ENCODE peak calls at places on chromosome 20, in seven cellular contexts. One of them, this sample, is unnamed.

GRCh38 chr20:6468751-6469150 is 298.7 kb upstream of the BMP2 start:
- DNase-seq in HepG2: no peak
- DNase-seq in H1: no peak
- DNase-seq in K562: no peak
- DNase-seq in GM12892: no peak
- DNase-seq in GM12878: no peak
- DNase-seq in SK-N-SH: no peak
- DNase-seq in this sample: no peak

GRCh38 chr20:57481281-57481711 is 43.6 kb downstream of the CTCFL start:
- DNase-seq in HepG2: no peak
- DNase-seq in H1: no peak
- DNase-seq in K562: no peak
- DNase-seq in GM12892: no peak
- DNase-seq in GM12878: no peak
- DNase-seq in SK-N-SH: no peak
- DNase-seq in this sample: no peak

GRCh38 chr20:341682-342081 is 5.2 kb upstream of the NRSN2 start:
- DNase-seq in HepG2: peak
- DNase-seq in H1: no peak
- DNase-seq in K562: peak
- DNase-seq in GM12892: no peak
- DNase-seq in GM12878: no peak
- DNase-seq in SK-N-SH: no peak
- DNase-seq in this sample: no peak

GRCh38 chr20:3168079-3168828 is 5.1 kb downstream of the LZTS3 start:
- DNase-seq in HepG2: peak
- DNase-seq in H1: peak
- DNase-seq in K562: peak
- DNase-seq in GM12892: peak
- DNase-seq in GM12878: no peak
- DNase-seq in SK-N-SH: peak
- DNase-seq in this sample: no peak

GRCh38 chr20:17612287-17612974 is 42.6 kb downstream of the DSTN start:
- DNase-seq in HepG2: peak
- DNase-seq in H1: peak
- DNase-seq in K562: no peak
- DNase-seq in GM12892: no peak
- DNase-seq in GM12878: no peak
- DNase-seq in SK-N-SH: peak
- DNase-seq in this sample: peak

GRCh38 chr20:42219005-42219404 is 600.8 kb upstream of the CHD6 start:
- DNase-seq in HepG2: no peak
- DNase-seq in H1: no peak
- DNase-seq in K562: no peak
- DNase-seq in GM12892: no peak
- DNase-seq in GM12878: no peak
- DNase-seq in SK-N-SH: peak
- DNase-seq in this sample: no peak

GRCh38 chr20:10558635-10559187 is 115.1 kb downstream of the JAG1 start:
- DNase-seq in HepG2: no peak
- DNase-seq in H1: no peak
- DNase-seq in K562: no peak
- DNase-seq in GM12892: no peak
- DNase-seq in GM12878: peak
- DNase-seq in SK-N-SH: no peak
- DNase-seq in this sample: no peak

GRCh38 chr20:41386502-41387427 is 20.1 kb upstream of the EMILIN3 start:
- DNase-seq in HepG2: no peak
- DNase-seq in H1: no peak
- DNase-seq in K562: no peak
- DNase-seq in GM12892: no peak
- DNase-seq in GM12878: no peak
- DNase-seq in SK-N-SH: peak
- DNase-seq in this sample: no peak

DNA sequence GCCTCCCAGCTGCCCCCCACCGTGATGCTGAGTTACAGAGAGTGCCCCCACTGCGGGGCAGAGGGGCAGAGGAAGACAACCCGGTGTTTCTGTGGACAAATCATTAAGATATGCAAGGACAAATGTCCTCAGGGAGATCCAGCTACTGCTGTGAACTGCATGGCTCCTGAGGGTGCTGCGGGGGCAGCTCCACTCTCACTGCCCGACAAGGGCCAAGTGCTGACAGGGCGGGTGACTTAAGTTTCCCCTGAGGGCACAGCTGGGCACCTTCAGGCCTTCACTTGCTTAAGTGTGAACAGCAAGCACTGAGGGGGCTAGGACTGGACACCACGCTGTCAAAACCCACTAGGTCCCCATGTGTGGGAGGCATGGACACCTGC is 26.2 kb upstream of the TCFL5 start:
- DNase-seq in HepG2: no peak
- DNase-seq in H1: no peak
- DNase-seq in K562: no peak
- DNase-seq in GM12892: no peak
- DNase-seq in GM12878: no peak
- DNase-seq in SK-N-SH: peak
- DNase-seq in this sample: no peak
- TF ChIP-seq TAF1 in HepG2: no peak
- TF ChIP-seq TAF1 in H1: no peak
- TF ChIP-seq TAF1 in K562: no peak
- TF ChIP-seq TAF1 in GM12892: no peak
- TF ChIP-seq TAF1 in GM12878: no peak
- TF ChIP-seq TAF1 in SK-N-SH: no peak
- TF ChIP-seq TAF1 in this sample: no peak

GRCh38 chr20:45366631-45367030 is 3.7 kb downstream of the SYS1 start:
- DNase-seq in HepG2: no peak
- DNase-seq in H1: no peak
- DNase-seq in K562: no peak
- DNase-seq in GM12892: no peak
- DNase-seq in GM12878: no peak
- DNase-seq in SK-N-SH: no peak
- DNase-seq in this sample: no peak
- TF ChIP-seq TAF1 in HepG2: no peak
- TF ChIP-seq TAF1 in H1: no peak
- TF ChIP-seq TAF1 in K562: no peak
- TF ChIP-seq TAF1 in GM12892: no peak
- TF ChIP-seq TAF1 in GM12878: no peak
- TF ChIP-seq TAF1 in SK-N-SH: no peak
- TF ChIP-seq TAF1 in this sample: no peak

DNA sequence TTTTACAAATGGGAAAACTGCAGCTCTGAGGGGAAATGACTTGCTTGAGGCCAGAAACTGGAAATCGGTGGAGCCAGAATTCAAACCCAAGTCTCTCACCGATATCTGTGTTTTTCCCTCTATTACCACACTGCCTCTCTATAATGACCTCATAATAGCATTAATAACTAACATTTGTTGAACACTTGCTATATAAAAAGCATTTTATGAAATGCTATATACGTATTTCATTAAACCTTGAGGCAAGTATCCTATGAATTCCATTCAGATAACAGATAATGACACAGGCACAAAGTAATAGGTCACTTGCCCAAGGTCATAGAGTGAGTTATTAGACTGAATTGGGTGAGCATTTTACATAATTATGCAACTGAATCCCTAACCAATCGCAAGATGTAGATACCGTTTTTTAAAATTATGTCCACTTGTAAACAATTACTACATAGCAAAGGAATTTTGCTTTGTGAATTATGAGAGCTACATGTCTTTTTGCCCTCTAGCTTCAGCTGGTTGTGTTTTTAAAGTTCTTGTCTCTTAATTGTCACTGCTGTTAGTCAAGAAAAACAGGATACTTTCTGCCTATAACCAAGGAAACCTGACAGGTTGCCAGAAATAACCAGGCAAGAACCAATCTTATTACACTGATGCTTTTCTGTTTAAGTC is 4.7 kb downstream of the DSN1 start:
- DNase-seq in HepG2: no peak
- DNase-seq in H1: no peak
- DNase-seq in K562: no peak
- DNase-seq in GM12892: no peak
- DNase-seq in GM12878: no peak
- DNase-seq in SK-N-SH: no peak
- DNase-seq in this sample: no peak
- TF ChIP-seq TAF1 in HepG2: no peak
- TF ChIP-seq TAF1 in H1: no peak
- TF ChIP-seq TAF1 in K562: no peak
- TF ChIP-seq TAF1 in GM12892: no peak
- TF ChIP-seq TAF1 in GM12878: no peak
- TF ChIP-seq TAF1 in SK-N-SH: no peak
- TF ChIP-seq TAF1 in this sample: no peak

GRCh38 chr20:47905628-47906487 is 120.6 kb upstream of the SULF2 start:
- DNase-seq in HepG2: no peak
- DNase-seq in H1: no peak
- DNase-seq in K562: no peak
- DNase-seq in GM12892: no peak
- DNase-seq in GM12878: no peak
- DNase-seq in SK-N-SH: no peak
- DNase-seq in this sample: no peak
- TF ChIP-seq TAF1 in HepG2: no peak
- TF ChIP-seq TAF1 in H1: no peak
- TF ChIP-seq TAF1 in K562: no peak
- TF ChIP-seq TAF1 in GM12892: no peak
- TF ChIP-seq TAF1 in GM12878: no peak
- TF ChIP-seq TAF1 in SK-N-SH: no peak
- TF ChIP-seq TAF1 in this sample: no peak

This sample was measured in GM12891.